ENCODE peak calls at places on chromosomes 5 and 9, in four cellular contexts. C, M, F and I are unnamed samples.
A peak's percentile ranks its signal among the peaks of the same experiment; 100 is the strongest.

GRCh38 chr5:90644132-90644531 is 85.5 kb downstream of the ADGRV1 start:
- DNase-seq in C (no peak), M (no peak), F (no peak), I (no peak)

GRCh38 chr5:144032375-144032774 is 138.1 kb downstream of the YIPF5 start:
- DNase-seq in F (no peak), M (no peak), C (no peak), I (no peak)

GRCh38 chr9:30670805-30671562 is 1713.5 kb upstream of the ACO1 start:
- DNase-seq in M (no peak), C (no peak), F (no peak), I (no peak)

GRCh38 chr5:136061630-136062381 is 33.0 kb downstream of the TGFBI start:
- DNase-seq in M (no peak), F (no peak), C (no peak), I (no peak)

GRCh38 chr9:101326035-101326434 is 58.8 kb downstream of the BAAT start:
- DNase-seq in M (no peak), F (no peak), C (no peak), I (no peak)

GRCh38 chr5:9388941-9389674 is 156.8 kb downstream of the SEMA5A start:
- DNase-seq in C (no peak), F (no peak), M (no peak), I (no peak)

GRCh38 chr5:121432-121831 is 29.5 kb downstream of the PLEKHG4B start:
- DNase-seq in M (no peak), C (no peak), F (no peak), I (no peak)

GRCh38 chr9:137387034-137387890 is 35.7 kb downstream of the EXD3 start:
- DNase-seq in F (peak; percentile 27), C (no peak), M (peak; percentile 28), I (no peak)

GRCh38 chr5:10808347-10809212 is 47.5 kb upstream of the DAP start:
- DNase-seq in C (no peak), F (no peak), M (no peak), I (no peak)

GRCh38 chr9:25845867-25846266 is 167.6 kb upstream of the TUSC1 start:
- DNase-seq in C (no peak), M (no peak), F (no peak), I (no peak)

GRCh38 chr5:111792659-111793058 is 35.7 kb upstream of the NREP start:
- DNase-seq in M (no peak), C (no peak), F (no peak), I (no peak)

GRCh38 chr9:136258299-136258625 is 12.7 kb upstream of the QSOX2 start:
- DNase-seq in C (no peak), M (no peak), F (no peak), I (no peak)

GRCh38 chr9:129333613-129333960 is 155.5 kb upstream of the IER5L start:
- DNase-seq in M (no peak), C (no peak), F (no peak), I (no peak)

GRCh38 chr5:67983251-67983941 is 232.2 kb upstream of the PIK3R1 start:
- DNase-seq in M (no peak), C (no peak), F (peak; percentile 67), I (peak; percentile 17)

GRCh38 chr5:177094224-177095087 is 7.7 kb downstream of the FGFR4 start:
- DNase-seq in C (no peak), F (peak; percentile 94), M (no peak), I (peak; percentile 18)

GRCh38 chr5:132822650-132823480 is 7.6 kb downstream of the SHROOM1 start:
- DNase-seq in M (no peak), F (peak; percentile 44), C (peak; percentile 33), I (no peak)

GRCh38 chr5:122942164-122942914 is 94.2 kb downstream of the PPIC start:
- DNase-seq in M (no peak), C (no peak), F (peak; percentile 8), I (no peak)

GRCh38 chr9:95854386-95855015 is 21.0 kb upstream of the ERCC6L2 start:
- DNase-seq in F (peak; percentile 75), M (no peak), C (no peak), I (no peak)

GRCh38 chr5:159915913-159916840 is at the start of gene ADRA1B:
- DNase-seq in C (peak; percentile 59), M (peak; percentile 15), F (peak; percentile 80), I (peak; percentile 49)

GRCh38 chr9:20191239-20191840 is 402.5 kb upstream of the SLC24A2 start:
- DNase-seq in M (no peak), F (no peak), C (no peak), I (no peak)

GRCh38 chr5:92527311-92528078 is 1053.5 kb downstream of the NR2F1-AS1 start:
- DNase-seq in M (no peak), F (peak; percentile 38), C (no peak), I (no peak)

GRCh38 chr9:33143241-33143642 is 23.9 kb downstream of the B4GALT1 start:
- DNase-seq in C (no peak), M (no peak), F (peak; percentile 61), I (no peak)

GRCh38 chr9:90891656-90892055 is 90.0 kb downstream of the SYK start:
- DNase-seq in M (no peak), C (no peak), F (no peak), I (no peak)

GRCh38 chr9:5698810-5699556 is 70.1 kb downstream of the RIC1 start:
- DNase-seq in M (no peak), F (peak; percentile 19), C (no peak), I (no peak)

GRCh38 chr5:43483210-43484048 is at the start of gene TMEM267:
- DNase-seq in M (peak; percentile 76), F (peak; percentile 96), C (peak; percentile 64), I (peak; percentile 92)

GRCh38 chr9:130870491-130871381 is 25.9 kb downstream of the QRFP start:
- DNase-seq in M (no peak), C (no peak), F (no peak), I (no peak)

GRCh38 chr9:128276574-128277270 is 646 bp downstream of the SWI5 start:
- DNase-seq in F (peak; percentile 56), M (no peak), C (no peak), I (peak; percentile 24)

GRCh38 chr5:108749130-108749861 is 1.6 kb downstream of the FER start:
- DNase-seq in C (no peak), M (no peak), F (no peak), I (peak; percentile 15)

GRCh38 chr9:129497064-129497836 is 123.7 kb downstream of the C9orf50 start:
- DNase-seq in M (no peak), F (no peak), C (no peak), I (no peak)